ENCODE peak calls at places on chromosomes 16 and 17, in four cellular contexts. L is HEK293T, G is HepG2, C is K562. Z is an unnamed sample.

GRCh38 chr17:20230924-20231323 is 221.8 kb downstream of the SPECC1 start:
- DNase-seq in C (no peak), L (no peak), G (no peak), Z (no peak)

GRCh38 chr16:5349101-5349500 is 251.5 kb upstream of the EEF2KMT start:
- DNase-seq in G (peak), L (no peak), C (no peak), Z (no peak)

GRCh38 chr16:72241930-72242329 is 70.0 kb upstream of the PMFBP1 start:
- DNase-seq in C (peak), G (peak), L (peak), Z (no peak)

GRCh38 chr16:54446639-54447038 is 160.1 kb upstream of the IRX3 start:
- DNase-seq in G (no peak), C (no peak), L (no peak), Z (no peak)

GRCh38 chr16:4728676-4729075 is 5.4 kb downstream of the ANKS3 start:
- DNase-seq in G (no peak), L (no peak), C (no peak), Z (no peak)

GRCh38 chr17:38871247-38871991 is 1.6 kb downstream of the LASP1 start:
- DNase-seq in L (no peak), C (peak), G (peak), Z (no peak)

GRCh38 chr17:17236295-17237025 is 508 bp downstream of the FLCN start:
- DNase-seq in G (peak), L (peak), C (peak), Z (peak)

GRCh38 chr16:58198739-58199411 is 969 bp upstream of the CSNK2A2 start:
- DNase-seq in C (no peak), G (no peak), L (no peak), Z (no peak)

GRCh38 chr17:77892469-77893143 is 65.9 kb upstream of the TNRC6C start:
- DNase-seq in C (peak), G (peak), L (peak), Z (peak)

GRCh38 chr17:31561469-31562412 is 170.3 kb downstream of the RAB11FIP4 start:
- DNase-seq in G (no peak), C (no peak), L (no peak), Z (no peak)

GRCh38 chr16:51556694-51557327 is 405.7 kb upstream of the SALL1 start:
- DNase-seq in L (peak), G (no peak), C (no peak), Z (no peak)

GRCh38 chr17:38660097-38661026 is 14.4 kb downstream of the EPOP start:
- DNase-seq in L (no peak), G (no peak), C (peak), Z (no peak)

DNA sequence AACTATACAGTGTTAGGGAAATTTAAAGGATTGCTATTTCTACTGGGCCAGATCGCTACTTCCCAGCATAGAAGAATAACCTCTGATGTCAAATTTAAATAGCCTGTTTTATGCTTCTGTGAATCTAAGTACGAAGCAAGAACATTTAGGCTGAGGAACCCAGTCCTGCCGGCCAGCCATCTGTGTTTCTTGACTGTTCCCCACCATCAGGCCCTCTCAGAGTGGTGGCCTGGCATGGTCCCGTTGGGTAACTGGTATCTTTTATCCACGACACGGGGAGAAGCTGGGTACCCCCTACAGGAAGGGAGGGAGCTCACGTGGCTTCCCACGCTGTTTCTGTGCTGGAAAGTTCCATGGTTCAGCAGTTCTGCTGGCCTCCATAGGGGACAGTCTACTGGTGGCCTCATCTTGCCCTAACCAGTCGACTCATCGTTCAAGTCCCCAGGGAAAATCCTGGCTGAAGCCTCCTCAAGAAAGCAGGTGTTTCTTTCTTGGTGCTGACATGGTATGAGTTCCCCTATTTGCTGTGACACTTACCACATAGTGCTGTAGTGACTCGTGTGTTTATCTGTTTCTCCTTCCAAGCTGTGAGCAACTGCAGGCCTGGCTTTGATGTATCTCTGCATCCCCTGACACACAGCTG is 201.7 kb upstream of the NLRP1 start:
- DNase-seq in C (no peak), G (no peak), L (no peak), Z (no peak)
- TF ChIP-seq SP1 in C (no peak), G (no peak), L (no peak), Z (no peak)

DNA sequence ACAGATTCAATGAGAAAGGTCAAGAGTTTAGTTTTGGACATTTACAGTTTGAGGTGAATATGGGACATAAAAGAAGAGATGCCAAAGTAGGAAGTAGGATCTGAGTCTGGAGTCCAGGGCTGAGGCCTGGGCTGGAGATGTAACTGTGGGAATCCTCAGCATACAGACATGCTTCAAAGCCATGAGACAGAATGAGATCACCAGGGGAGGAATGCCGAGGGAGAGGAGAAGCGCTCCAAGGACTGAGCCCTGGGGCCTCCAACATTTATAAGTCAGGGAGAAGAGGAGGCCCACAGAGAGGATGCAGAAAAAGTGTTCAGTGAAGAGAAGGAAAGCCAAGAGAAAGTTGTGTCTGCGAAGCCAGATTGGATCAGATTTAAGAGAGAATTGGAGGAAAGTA is 277.5 kb upstream of the MYOCD start:
- DNase-seq in G (no peak), C (no peak), L (no peak), Z (no peak)
- TF ChIP-seq ELF4 in G (no peak), C (no peak), L (no peak), Z (no peak)

GRCh38 chr17:66663041-66663494 is 171.8 kb upstream of the CACNG5 start:
- DNase-seq in C (peak), L (no peak), G (no peak), Z (no peak)

GRCh38 chr17:66661411-66661843 is 173.5 kb upstream of the CACNG5 start:
- DNase-seq in C (peak), L (no peak), G (no peak), Z (no peak)

GRCh38 chr17:66662496-66662895 is 172.4 kb upstream of the CACNG5 start:
- DNase-seq in C (no peak), L (no peak), G (no peak), Z (no peak)

GRCh38 chr17:66664336-66664735 is 170.6 kb upstream of the CACNG5 start:
- DNase-seq in C (no peak), G (no peak), L (no peak), Z (no peak)

DNA sequence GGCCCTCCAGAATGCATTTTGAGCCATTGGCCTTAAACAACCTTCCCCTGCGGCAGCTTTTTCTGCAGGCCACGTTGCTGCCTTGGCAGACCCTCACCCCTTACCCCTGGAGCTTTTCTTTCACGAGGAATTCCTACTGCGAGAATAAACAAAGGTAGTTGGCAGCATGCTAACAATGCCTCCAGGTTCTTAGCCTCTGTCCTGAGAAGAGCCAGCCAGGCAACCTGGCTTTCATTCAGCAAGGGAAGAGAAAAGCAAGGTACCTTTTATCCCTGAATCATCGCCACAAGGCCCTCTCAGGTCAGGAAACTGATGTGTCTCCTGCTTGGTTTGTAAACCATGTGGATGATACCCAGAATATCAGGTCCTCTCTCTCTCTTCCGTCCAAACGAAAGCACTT is 173.1 kb upstream of the CACNG5 start:
- DNase-seq in C (no peak), L (no peak), G (no peak), Z (no peak)
- TF ChIP-seq SP1 in C (no peak), L (no peak), G (no peak), Z (no peak)

GRCh38 chr16:86490859-86491642 is 19.3 kb upstream of the FOXF1 start:
- DNase-seq in G (no peak), L (no peak), C (no peak), Z (no peak)
- TF ChIP-seq ELF4 in G (no peak), L (no peak), C (no peak), Z (no peak)

Z was measured in WTC11.